ENCODE peak calls at places on chromosome 11, in eight cellular contexts. M is lower lobe of right lung, P is Kasumi-1, O is hypothalamus, K is GM13976, H is heart left ventricle, X is cardiac muscle cell, Y is adrenal gland. U is an unnamed sample.

GRCh38 chr11:104222464-104222863 is 58.5 kb upstream of the PDGFD start:
- DNase-seq in M (no peak), P (no peak), O (no peak), K (no peak), H (no peak), X (no peak), Y (no peak), U (no peak)

GRCh38 chr11:10605941-10606381 is 37.5 kb upstream of the LYVE1 start:
- DNase-seq in M (peak), P (peak), O (no peak), K (no peak), H (peak), X (peak), Y (peak), U (no peak)

GRCh38 chr11:65355013-65355775 is 643 bp downstream of the TIGD3 start:
- DNase-seq in M (peak), P (peak), O (no peak), K (peak), H (peak), X (no peak), Y (peak), U (no peak)

GRCh38 chr11:8763070-8763469 is 80.5 kb downstream of the RPL27A start:
- DNase-seq in M (no peak), P (no peak), O (no peak), K (no peak), H (no peak), X (no peak), Y (no peak), U (no peak)

GRCh38 chr11:36261094-36261493 is 28.1 kb downstream of the COMMD9 start:
- DNase-seq in M (no peak), P (no peak), O (no peak), K (no peak), H (no peak), X (no peak), Y (no peak), U (no peak)

GRCh38 chr11:7522546-7522945 is 8.7 kb downstream of the PPFIBP2 start:
- DNase-seq in M (no peak), P (no peak), O (no peak), K (no peak), H (no peak), X (no peak), Y (no peak), U (no peak)

GRCh38 chr11:104581246-104581980 is 316.8 kb downstream of the CASP12 start:
- DNase-seq in M (no peak), P (no peak), O (no peak), K (no peak), H (no peak), X (no peak), Y (no peak), U (no peak)

GRCh38 chr11:102685311-102685710 is 20.3 kb downstream of the MMP27 start:
- DNase-seq in M (no peak), P (no peak), O (no peak), K (no peak), H (no peak), X (no peak), Y (no peak), U (no peak)

GRCh38 chr11:76153609-76153949 is 52.7 kb downstream of the WNT11 start:
- DNase-seq in M (no peak), P (no peak), O (no peak), K (no peak), H (no peak), X (peak), Y (peak), U (no peak)